ENCODE peak calls at places on chromosomes 12 and 14, in six cellular contexts. One of them, this sample, is unnamed.

GRCh38 chr12:24360907-24361306 is 411.4 kb upstream of the SOX5 start:
- DNase-seq in uterus: no peak
- DNase-seq in GM06990: no peak
- DNase-seq in cardiac fibroblast: peak
- DNase-seq in upper lobe of right lung: no peak
- DNase-seq in CD8-positive, alpha-beta T cell: no peak
- DNase-seq in this sample: no peak

GRCh38 chr12:66648336-66648735 is 30.5 kb downstream of the GRIP1 start:
- DNase-seq in uterus: no peak
- DNase-seq in GM06990: no peak
- DNase-seq in cardiac fibroblast: no peak
- DNase-seq in upper lobe of right lung: no peak
- DNase-seq in CD8-positive, alpha-beta T cell: no peak
- DNase-seq in this sample: no peak

GRCh38 chr12:46260913-46261476 is 7.8 kb downstream of the SLC38A1 start:
- DNase-seq in CD8-positive, alpha-beta T cell: no peak
- DNase-seq in uterus: no peak
- DNase-seq in cardiac fibroblast: no peak
- DNase-seq in upper lobe of right lung: no peak
- DNase-seq in GM06990: no peak
- DNase-seq in this sample: no peak

GRCh38 chr14:61321385-61322010 is at the start of gene PRKCH:
- DNase-seq in uterus: peak
- DNase-seq in GM06990: peak
- DNase-seq in upper lobe of right lung: peak
- DNase-seq in cardiac fibroblast: peak
- DNase-seq in CD8-positive, alpha-beta T cell: peak
- DNase-seq in this sample: peak

GRCh38 chr12:8658361-8658760 is 4.3 kb downstream of the MFAP5 start:
- DNase-seq in upper lobe of right lung: no peak
- DNase-seq in GM06990: no peak
- DNase-seq in cardiac fibroblast: peak
- DNase-seq in CD8-positive, alpha-beta T cell: no peak
- DNase-seq in uterus: no peak
- DNase-seq in this sample: no peak

GRCh38 chr14:58768977-58769376 is 131.2 kb downstream of the DACT1 start:
- DNase-seq in GM06990: no peak
- DNase-seq in CD8-positive, alpha-beta T cell: no peak
- DNase-seq in cardiac fibroblast: no peak
- DNase-seq in uterus: no peak
- DNase-seq in upper lobe of right lung: no peak
- DNase-seq in this sample: no peak

GRCh38 chr12:118120579-118121363 is 15.2 kb upstream of the PEBP1 start:
- DNase-seq in cardiac fibroblast: peak
- DNase-seq in upper lobe of right lung: peak
- DNase-seq in uterus: peak
- DNase-seq in CD8-positive, alpha-beta T cell: peak
- DNase-seq in GM06990: peak
- DNase-seq in this sample: peak

GRCh38 chr12:40226652-40227051 is 1.9 kb downstream of the LRRK2 start:
- DNase-seq in cardiac fibroblast: peak
- DNase-seq in GM06990: no peak
- DNase-seq in upper lobe of right lung: no peak
- DNase-seq in uterus: peak
- DNase-seq in CD8-positive, alpha-beta T cell: no peak
- DNase-seq in this sample: no peak

GRCh38 chr12:96167492-96167891 is 26.7 kb upstream of the ELK3 start:
- DNase-seq in CD8-positive, alpha-beta T cell: no peak
- DNase-seq in uterus: no peak
- DNase-seq in GM06990: no peak
- DNase-seq in upper lobe of right lung: no peak
- DNase-seq in cardiac fibroblast: no peak
- DNase-seq in this sample: no peak

GRCh38 chr12:4857472-4858291 is 52.0 kb upstream of the KCNA1 start:
- DNase-seq in upper lobe of right lung: peak
- DNase-seq in uterus: peak
- DNase-seq in GM06990: peak
- DNase-seq in cardiac fibroblast: peak
- DNase-seq in CD8-positive, alpha-beta T cell: peak
- DNase-seq in this sample: peak
- H3K4me3 ChIP-seq in upper lobe of right lung: no peak
- H3K4me3 ChIP-seq in uterus: no peak
- H3K4me3 ChIP-seq in GM06990: no peak
- H3K4me3 ChIP-seq in cardiac fibroblast: no peak
- H3K4me3 ChIP-seq in CD8-positive, alpha-beta T cell: peak
- H3K4me3 ChIP-seq in this sample: peak

GRCh38 chr14:77133718-77134338 is 7.8 kb downstream of the ZDHHC22 start:
- DNase-seq in GM06990: peak
- DNase-seq in uterus: no peak
- DNase-seq in CD8-positive, alpha-beta T cell: peak
- DNase-seq in upper lobe of right lung: peak
- DNase-seq in cardiac fibroblast: peak
- DNase-seq in this sample: peak
- TF ChIP-seq CTCF in GM06990: no peak
- TF ChIP-seq CTCF in uterus: no peak
- TF ChIP-seq CTCF in CD8-positive, alpha-beta T cell: no peak
- TF ChIP-seq CTCF in upper lobe of right lung: no peak
- TF ChIP-seq CTCF in cardiac fibroblast: no peak
- TF ChIP-seq CTCF in this sample: no peak

GRCh38 chr14:22977684-22978486 is 4.5 kb downstream of the AJUBA start:
- DNase-seq in uterus: peak
- DNase-seq in GM06990: no peak
- DNase-seq in cardiac fibroblast: peak
- DNase-seq in upper lobe of right lung: peak
- DNase-seq in CD8-positive, alpha-beta T cell: no peak
- DNase-seq in this sample: peak
- H3K4me3 ChIP-seq in uterus: no peak
- H3K4me3 ChIP-seq in GM06990: no peak
- H3K4me3 ChIP-seq in cardiac fibroblast: no peak
- H3K4me3 ChIP-seq in upper lobe of right lung: no peak
- H3K4me3 ChIP-seq in CD8-positive, alpha-beta T cell: no peak
- H3K4me3 ChIP-seq in this sample: peak

GRCh38 chr12:28237423-28237822 is 47.2 kb downstream of the CCDC91 start:
- DNase-seq in cardiac fibroblast: peak
- DNase-seq in CD8-positive, alpha-beta T cell: no peak
- DNase-seq in upper lobe of right lung: no peak
- DNase-seq in GM06990: no peak
- DNase-seq in uterus: no peak
- DNase-seq in this sample: no peak
- TF ChIP-seq CTCF in cardiac fibroblast: peak
- TF ChIP-seq CTCF in CD8-positive, alpha-beta T cell: no peak
- TF ChIP-seq CTCF in upper lobe of right lung: no peak
- TF ChIP-seq CTCF in GM06990: no peak
- TF ChIP-seq CTCF in uterus: no peak
- TF ChIP-seq CTCF in this sample: no peak

DNA sequence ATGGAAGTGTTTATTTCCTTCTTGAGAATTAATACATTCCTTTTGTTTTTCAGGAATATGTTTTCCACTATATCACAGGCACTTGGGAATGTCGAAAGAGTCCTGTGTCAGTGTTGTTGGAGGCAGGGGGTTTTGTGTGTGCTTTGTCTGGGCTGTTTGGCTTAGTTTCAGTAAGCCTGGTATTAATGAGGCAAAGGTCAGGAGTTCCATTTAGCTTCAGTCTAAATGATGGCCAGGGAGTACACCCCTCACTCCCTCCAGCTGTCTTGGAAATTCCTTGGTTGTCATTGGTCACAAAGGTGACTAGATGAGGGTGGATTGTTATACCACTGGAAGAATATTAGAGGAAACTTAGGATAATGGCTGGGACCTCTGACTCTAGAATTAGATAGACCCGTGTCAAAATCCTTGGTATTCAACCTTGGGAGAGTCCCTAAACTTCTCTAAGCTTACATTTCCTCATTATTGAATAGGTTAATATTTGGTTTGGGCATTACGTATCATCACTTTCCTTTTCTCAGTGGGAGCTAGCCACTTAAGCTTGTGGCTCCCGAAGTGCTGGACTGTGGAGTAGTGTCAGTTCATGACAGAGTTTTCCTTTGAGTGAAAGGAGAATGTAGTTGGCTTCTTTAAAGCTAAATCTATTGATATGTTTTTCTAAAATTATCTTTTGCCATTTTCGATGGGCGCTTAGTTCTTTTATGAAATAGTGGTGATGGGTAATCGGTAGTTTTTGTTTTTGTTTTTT is 5.2 kb downstream of the FRS2 start:
- DNase-seq in cardiac fibroblast: peak
- DNase-seq in uterus: no peak
- DNase-seq in GM06990: no peak
- DNase-seq in CD8-positive, alpha-beta T cell: no peak
- DNase-seq in upper lobe of right lung: no peak
- DNase-seq in this sample: no peak
- H3K4me3 ChIP-seq in cardiac fibroblast: no peak
- H3K4me3 ChIP-seq in uterus: no peak
- H3K4me3 ChIP-seq in GM06990: no peak
- H3K4me3 ChIP-seq in CD8-positive, alpha-beta T cell: no peak
- H3K4me3 ChIP-seq in upper lobe of right lung: peak
- H3K4me3 ChIP-seq in this sample: peak

DNA sequence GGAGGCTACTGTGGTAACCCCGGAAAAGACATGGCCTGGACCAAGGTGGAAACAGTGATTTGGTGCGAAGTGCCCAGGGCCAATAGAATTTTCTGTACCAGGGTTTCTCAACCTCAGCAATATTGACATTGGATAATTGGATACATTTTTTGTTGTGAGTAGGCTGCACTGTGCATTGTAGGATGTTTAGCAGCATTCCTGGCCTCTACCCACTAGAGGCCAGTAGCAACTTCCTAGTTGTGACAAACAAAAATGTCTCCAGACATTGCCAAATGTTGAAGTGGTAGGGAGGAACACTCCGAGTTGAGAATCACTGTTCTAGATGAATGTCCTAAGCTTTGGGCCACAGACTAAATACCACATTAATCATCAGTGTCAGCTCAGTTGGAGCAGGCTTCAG is 6.2 kb upstream of the CGRRF1 start:
- DNase-seq in cardiac fibroblast: peak
- DNase-seq in GM06990: no peak
- DNase-seq in CD8-positive, alpha-beta T cell: no peak
- DNase-seq in upper lobe of right lung: no peak
- DNase-seq in uterus: no peak
- DNase-seq in this sample: no peak
- TF ChIP-seq CTCF in cardiac fibroblast: peak
- TF ChIP-seq CTCF in GM06990: peak
- TF ChIP-seq CTCF in CD8-positive, alpha-beta T cell: no peak
- TF ChIP-seq CTCF in upper lobe of right lung: peak
- TF ChIP-seq CTCF in uterus: no peak
- TF ChIP-seq CTCF in this sample: no peak

GRCh38 chr12:121575952-121576615 is 4.7 kb downstream of the KDM2B start:
- DNase-seq in CD8-positive, alpha-beta T cell: no peak
- DNase-seq in GM06990: no peak
- DNase-seq in cardiac fibroblast: peak
- DNase-seq in uterus: no peak
- DNase-seq in upper lobe of right lung: no peak
- DNase-seq in this sample: no peak
- H3K4me3 ChIP-seq in CD8-positive, alpha-beta T cell: no peak
- H3K4me3 ChIP-seq in GM06990: no peak
- H3K4me3 ChIP-seq in cardiac fibroblast: no peak
- H3K4me3 ChIP-seq in uterus: no peak
- H3K4me3 ChIP-seq in upper lobe of right lung: no peak
- H3K4me3 ChIP-seq in this sample: no peak

GRCh38 chr12:3242199-3242863 is 165.2 kb downstream of the TSPAN9 start:
- DNase-seq in GM06990: no peak
- DNase-seq in cardiac fibroblast: no peak
- DNase-seq in upper lobe of right lung: no peak
- DNase-seq in uterus: no peak
- DNase-seq in CD8-positive, alpha-beta T cell: no peak
- DNase-seq in this sample: no peak
- TF ChIP-seq CTCF in GM06990: no peak
- TF ChIP-seq CTCF in cardiac fibroblast: no peak
- TF ChIP-seq CTCF in upper lobe of right lung: no peak
- TF ChIP-seq CTCF in uterus: no peak
- TF ChIP-seq CTCF in CD8-positive, alpha-beta T cell: no peak
- TF ChIP-seq CTCF in this sample: no peak

DNA sequence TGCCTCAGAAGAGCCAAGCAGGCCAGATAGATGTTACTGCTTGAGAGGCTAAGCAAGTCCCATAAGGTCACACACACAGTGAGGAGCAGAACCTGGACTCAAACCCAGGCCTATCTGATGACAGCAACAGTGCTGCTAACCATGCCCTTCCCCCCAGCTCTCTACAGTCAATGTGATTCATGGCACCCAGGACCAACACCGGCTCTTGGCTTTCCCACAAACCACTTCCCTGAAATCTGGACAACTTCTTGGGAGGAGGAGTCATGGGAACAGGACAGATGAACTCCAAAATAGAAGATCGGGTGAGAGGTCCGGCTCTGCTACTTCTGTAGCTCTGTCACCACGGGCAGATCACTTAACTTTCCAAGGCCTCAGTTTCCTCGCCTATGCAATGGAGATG is 716 bp upstream of the PTGDR start:
- DNase-seq in upper lobe of right lung: no peak
- DNase-seq in uterus: no peak
- DNase-seq in CD8-positive, alpha-beta T cell: no peak
- DNase-seq in cardiac fibroblast: peak
- DNase-seq in GM06990: no peak
- DNase-seq in this sample: no peak
- H3K4me3 ChIP-seq in upper lobe of right lung: no peak
- H3K4me3 ChIP-seq in uterus: no peak
- H3K4me3 ChIP-seq in CD8-positive, alpha-beta T cell: no peak
- H3K4me3 ChIP-seq in cardiac fibroblast: no peak
- H3K4me3 ChIP-seq in GM06990: no peak
- H3K4me3 ChIP-seq in this sample: no peak

GRCh38 chr12:119156401-119156800 is 22.3 kb upstream of the HSPB8 start:
- DNase-seq in CD8-positive, alpha-beta T cell: no peak
- DNase-seq in GM06990: no peak
- DNase-seq in uterus: no peak
- DNase-seq in cardiac fibroblast: no peak
- DNase-seq in upper lobe of right lung: no peak
- DNase-seq in this sample: no peak
- TF ChIP-seq CTCF in CD8-positive, alpha-beta T cell: no peak
- TF ChIP-seq CTCF in GM06990: no peak
- TF ChIP-seq CTCF in uterus: no peak
- TF ChIP-seq CTCF in cardiac fibroblast: no peak
- TF ChIP-seq CTCF in upper lobe of right lung: no peak
- TF ChIP-seq CTCF in this sample: no peak